ENCODE peak calls at places on chromosomes 4 and X, in four cellular contexts. R, T, F and K are unnamed samples.

GRCh38 chr4:78870056-78870455 is 69.2 kb downstream of the PAQR3 start:
- DNase-seq in R (no peak), T (no peak), F (no peak), K (no peak)

GRCh38 chr4:88320780-88321373 is 36.5 kb upstream of the PPM1K start:
- DNase-seq in R (peak), T (no peak), F (no peak), K (no peak)

GRCh38 chr4:682490-683172 is 6.3 kb downstream of the SLC49A3 start:
- DNase-seq in R (no peak), T (no peak), F (no peak), K (no peak)

GRCh38 chr4:40763228-40763716 is 13.5 kb downstream of the NSUN7 start:
- DNase-seq in R (peak), T (no peak), F (no peak), K (no peak)

GRCh38 chr4:102760645-102761477 is at the start of gene MANBA:
- DNase-seq in R (peak), T (peak), F (peak), K (peak)

GRCh38 chr4:186669159-186669720 is 54.4 kb downstream of the FAT1 start:
- DNase-seq in R (peak), T (no peak), F (no peak), K (no peak)

GRCh38 chrX:132217203-132218073 is 1.8 kb downstream of the RAP2C start:
- DNase-seq in R (peak), T (peak), F (peak), K (peak)

GRCh38 chr4:114040319-114041116 is 61.1 kb upstream of the ARSJ start:
- DNase-seq in R (peak), T (no peak), F (no peak), K (no peak)

GRCh38 chr4:187811586-187811985 is 184.0 kb upstream of the ZFP42 start:
- DNase-seq in R (no peak), T (no peak), F (no peak), K (no peak)

GRCh38 chr4:154779362-154779947 is 1.6 kb upstream of the RBM46 start:
- DNase-seq in R (peak), T (no peak), F (peak), K (no peak)

GRCh38 chr4:7361256-7361655 is 73.5 kb downstream of the PSAPL1 start:
- DNase-seq in R (no peak), T (peak), F (no peak), K (no peak)

GRCh38 chr4:17688011-17688441 is 73.6 kb downstream of the MED28 start:
- DNase-seq in R (peak), T (no peak), F (no peak), K (no peak)

GRCh38 chrX:136268051-136269048 is 17.1 kb upstream of the MAP7D3 start:
- DNase-seq in R (peak), T (no peak), F (peak), K (no peak)

GRCh38 chrX:19715711-19716638 is 171.4 kb downstream of the SH3KBP1 start:
- DNase-seq in R (no peak), T (no peak), F (no peak), K (no peak)